ENCODE peak calls at places on chromosomes 4 and X, in six cellular contexts. R, P, O, X, S and M are unnamed samples.

GRCh38 chr4:8912089-8912455 is 40.4 kb upstream of the HMX1 start:
- DNase-seq in O (no peak), P (no peak), S (no peak), X (no peak), R (no peak), M (no peak)

GRCh38 chr4:168848112-168848511 is 161.9 kb downstream of the CBR4 start:
- DNase-seq in X (no peak), S (no peak), P (no peak), O (no peak), R (no peak), M (peak)

GRCh38 chr4:121360496-121360895 is 20.3 kb downstream of the QRFPR start:
- DNase-seq in S (no peak), P (no peak), O (no peak), X (no peak), R (no peak), M (no peak)

GRCh38 chrX:10032147-10032546 is 65.0 kb downstream of the CLDN34 start:
- DNase-seq in R (no peak), O (no peak), X (no peak), P (no peak), S (no peak), M (no peak)

GRCh38 chr4:173332963-173333657 is 1.0 kb downstream of the HMGB2 start:
- DNase-seq in O (no peak), R (no peak), S (no peak), P (no peak), X (no peak), M (no peak)

GRCh38 chr4:90127223-90127705 is at the start of gene CCSER1:
- DNase-seq in X (peak), R (peak), O (no peak), S (peak), P (peak), M (peak)

GRCh38 chrX:6989858-6990257 is 157.7 kb upstream of the STS start:
- DNase-seq in S (no peak), R (no peak), P (no peak), X (no peak), O (no peak), M (no peak)

GRCh38 chr4:38676986-38677385 is 13.0 kb downstream of the KLF3 start:
- DNase-seq in X (no peak), O (no peak), S (no peak), P (no peak), R (no peak), M (no peak)

GRCh38 chr4:150078996-150079581 is 844 bp downstream of the DCLK2 start:
- DNase-seq in O (peak), X (no peak), R (peak), S (peak), P (peak), M (peak)

GRCh38 chr4:98566491-98567008 is 91.9 kb downstream of the TSPAN5 start:
- DNase-seq in O (no peak), P (peak), S (no peak), X (no peak), R (no peak), M (no peak)

GRCh38 chrX:104195489-104196084 is 29.3 kb downstream of the FAM199X start:
- DNase-seq in R (peak), O (no peak), X (no peak), P (peak), S (no peak), M (peak)

GRCh38 chr4:94641702-94642560 is 115.8 kb upstream of the BMPR1B start:
- DNase-seq in X (no peak), R (peak), S (no peak), P (no peak), O (no peak), M (peak)

GRCh38 chr4:41219421-41219950 is 5.1 kb upstream of the APBB2 start:
- DNase-seq in S (no peak), R (no peak), X (no peak), P (no peak), O (no peak), M (no peak)

GRCh38 chr4:83851261-83852084 is 315.6 kb downstream of the GPAT3 start:
- DNase-seq in X (no peak), O (no peak), R (no peak), S (no peak), P (peak), M (no peak)

GRCh38 chr4:100790838-100791615 is 273.2 kb upstream of the EMCN start:
- DNase-seq in X (no peak), S (no peak), P (no peak), O (no peak), R (no peak), M (no peak)

GRCh38 chrX:120512627-120513026 is 43.5 kb upstream of the LAMP2 start:
- DNase-seq in X (no peak), S (no peak), P (no peak), R (no peak), O (no peak), M (no peak)

GRCh38 chr4:67152976-67153375 is 392.3 kb downstream of the CENPC start:
- DNase-seq in P (no peak), O (no peak), X (no peak), R (no peak), S (no peak), M (no peak)